ENCODE peak calls at places on chromosomes 1 and 21, in seven cellular contexts. One of them, this sample, is unnamed.

GRCh38 chr1:217336724-217337123 is 294.2 kb downstream of the GPATCH2 start:
- DNase-seq in A172: no peak
- DNase-seq in activated CD4-positive, alpha-beta T cell treated with anti-CD3 and anti-CD28 coated beads, Interleukin-2, amount 50 U/mL, for 24 hours: no peak
- DNase-seq in lower lobe of right lung: no peak
- DNase-seq in mammary epithelial cell: no peak
- DNase-seq in WTC11: no peak
- DNase-seq in HTR-8/SVneo: no peak
- DNase-seq in this sample: no peak

GRCh38 chr21:43192501-43193081 is 23.8 kb downstream of the CRYAA start:
- DNase-seq in A172: no peak
- DNase-seq in activated CD4-positive, alpha-beta T cell treated with anti-CD3 and anti-CD28 coated beads, Interleukin-2, amount 50 U/mL, for 24 hours: no peak
- DNase-seq in lower lobe of right lung: no peak
- DNase-seq in mammary epithelial cell: no peak
- DNase-seq in WTC11: peak
- DNase-seq in HTR-8/SVneo: no peak
- DNase-seq in this sample: peak

GRCh38 chr1:63063367-63063766 is 259.0 kb upstream of the FOXD3 start:
- DNase-seq in A172: no peak
- DNase-seq in activated CD4-positive, alpha-beta T cell treated with anti-CD3 and anti-CD28 coated beads, Interleukin-2, amount 50 U/mL, for 24 hours: no peak
- DNase-seq in lower lobe of right lung: no peak
- DNase-seq in mammary epithelial cell: no peak
- DNase-seq in WTC11: peak
- DNase-seq in HTR-8/SVneo: no peak
- DNase-seq in this sample: no peak

GRCh38 chr1:50739125-50739524 is 220.9 kb downstream of the FAF1 start:
- DNase-seq in A172: no peak
- DNase-seq in activated CD4-positive, alpha-beta T cell treated with anti-CD3 and anti-CD28 coated beads, Interleukin-2, amount 50 U/mL, for 24 hours: no peak
- DNase-seq in lower lobe of right lung: no peak
- DNase-seq in mammary epithelial cell: no peak
- DNase-seq in WTC11: no peak
- DNase-seq in HTR-8/SVneo: no peak
- DNase-seq in this sample: no peak

GRCh38 chr1:239997515-239998311 is 94.0 kb upstream of the FMN2 start:
- DNase-seq in A172: no peak
- DNase-seq in activated CD4-positive, alpha-beta T cell treated with anti-CD3 and anti-CD28 coated beads, Interleukin-2, amount 50 U/mL, for 24 hours: no peak
- DNase-seq in lower lobe of right lung: no peak
- DNase-seq in mammary epithelial cell: no peak
- DNase-seq in WTC11: peak
- DNase-seq in HTR-8/SVneo: peak
- DNase-seq in this sample: no peak

GRCh38 chr1:153921803-153922075 is 1.0 kb downstream of the GATAD2B start:
- DNase-seq in A172: no peak
- DNase-seq in activated CD4-positive, alpha-beta T cell treated with anti-CD3 and anti-CD28 coated beads, Interleukin-2, amount 50 U/mL, for 24 hours: no peak
- DNase-seq in lower lobe of right lung: no peak
- DNase-seq in mammary epithelial cell: peak
- DNase-seq in WTC11: no peak
- DNase-seq in HTR-8/SVneo: no peak
- DNase-seq in this sample: peak

GRCh38 chr1:204684551-204685235 is 845 bp downstream of the LRRN2 start:
- DNase-seq in A172: peak
- DNase-seq in activated CD4-positive, alpha-beta T cell treated with anti-CD3 and anti-CD28 coated beads, Interleukin-2, amount 50 U/mL, for 24 hours: no peak
- DNase-seq in lower lobe of right lung: no peak
- DNase-seq in mammary epithelial cell: no peak
- DNase-seq in WTC11: peak
- DNase-seq in HTR-8/SVneo: peak
- DNase-seq in this sample: no peak

GRCh38 chr1:200959341-200959985 is 64.1 kb downstream of the KIF21B start:
- DNase-seq in A172: no peak
- DNase-seq in activated CD4-positive, alpha-beta T cell treated with anti-CD3 and anti-CD28 coated beads, Interleukin-2, amount 50 U/mL, for 24 hours: no peak
- DNase-seq in lower lobe of right lung: no peak
- DNase-seq in mammary epithelial cell: no peak
- DNase-seq in WTC11: no peak
- DNase-seq in HTR-8/SVneo: no peak
- DNase-seq in this sample: no peak

GRCh38 chr1:89464008-89464407 is 60.6 kb upstream of the LRRC8B start:
- DNase-seq in A172: no peak
- DNase-seq in activated CD4-positive, alpha-beta T cell treated with anti-CD3 and anti-CD28 coated beads, Interleukin-2, amount 50 U/mL, for 24 hours: no peak
- DNase-seq in lower lobe of right lung: no peak
- DNase-seq in mammary epithelial cell: peak
- DNase-seq in WTC11: no peak
- DNase-seq in HTR-8/SVneo: no peak
- DNase-seq in this sample: no peak

GRCh38 chr1:156368889-156369684 is at the start of gene RHBG:
- DNase-seq in A172: peak
- DNase-seq in activated CD4-positive, alpha-beta T cell treated with anti-CD3 and anti-CD28 coated beads, Interleukin-2, amount 50 U/mL, for 24 hours: no peak
- DNase-seq in lower lobe of right lung: peak
- DNase-seq in mammary epithelial cell: peak
- DNase-seq in WTC11: peak
- DNase-seq in HTR-8/SVneo: no peak
- DNase-seq in this sample: peak

GRCh38 chr1:75097686-75098085 is 36.5 kb upstream of the LHX8 start:
- DNase-seq in A172: peak
- DNase-seq in activated CD4-positive, alpha-beta T cell treated with anti-CD3 and anti-CD28 coated beads, Interleukin-2, amount 50 U/mL, for 24 hours: no peak
- DNase-seq in lower lobe of right lung: no peak
- DNase-seq in mammary epithelial cell: peak
- DNase-seq in WTC11: no peak
- DNase-seq in HTR-8/SVneo: no peak
- DNase-seq in this sample: peak

GRCh38 chr1:99827970-99828369 is 22.2 kb upstream of the AGL start:
- DNase-seq in A172: no peak
- DNase-seq in activated CD4-positive, alpha-beta T cell treated with anti-CD3 and anti-CD28 coated beads, Interleukin-2, amount 50 U/mL, for 24 hours: no peak
- DNase-seq in lower lobe of right lung: no peak
- DNase-seq in mammary epithelial cell: no peak
- DNase-seq in WTC11: no peak
- DNase-seq in HTR-8/SVneo: no peak
- DNase-seq in this sample: no peak

This sample was measured in right lobe of liver.